ENCODE peak calls at places on chromosomes 11 and 22, in nine cellular contexts. O, V, U, K, Q, M, A, C and Y are unnamed samples.

GRCh38 chr22:44147821-44148574 is 32.7 kb upstream of the PARVG start:
- DNase-seq in O (no peak), V (no peak), U (no peak), K (no peak), Q (no peak), M (no peak), A (no peak), C (peak), Y (no peak)

GRCh38 chr22:42035256-42035655 is 35.4 kb downstream of the NAGA start:
- DNase-seq in O (no peak), V (no peak), U (no peak), K (no peak), Q (no peak), M (no peak), A (no peak), C (no peak), Y (no peak)

GRCh38 chr11:122167100-122167499 is 51.1 kb upstream of the BLID start:
- DNase-seq in O (peak), V (no peak), U (no peak), K (no peak), Q (no peak), M (no peak), A (no peak), C (peak), Y (peak)

GRCh38 chr11:110984147-110984546 is 261.4 kb upstream of the POU2AF2 start:
- DNase-seq in O (no peak), V (peak), U (no peak), K (no peak), Q (no peak), M (no peak), A (no peak), C (peak), Y (peak)

GRCh38 chr11:13289081-13289480 is 11.5 kb downstream of the BMAL1 start:
- DNase-seq in O (no peak), V (peak), U (no peak), K (no peak), Q (no peak), M (no peak), A (no peak), C (peak), Y (peak)

GRCh38 chr11:104163100-104164027 is 583 bp downstream of the PDGFD start:
- DNase-seq in O (no peak), V (no peak), U (no peak), K (no peak), Q (peak), M (peak), A (peak), C (peak), Y (peak)

GRCh38 chr22:34105461-34106062 is 185.3 kb upstream of the LARGE1 start:
- DNase-seq in O (no peak), V (no peak), U (peak), K (no peak), Q (no peak), M (peak), A (peak), C (no peak), Y (no peak)

GRCh38 chr11:27208846-27209245 is 154.2 kb downstream of the CCDC34 start:
- DNase-seq in O (no peak), V (no peak), U (no peak), K (no peak), Q (no peak), M (no peak), A (no peak), C (no peak), Y (no peak)

GRCh38 chr22:49333206-49333605 is 494.5 kb downstream of the BRD1 start:
- DNase-seq in O (no peak), V (no peak), U (no peak), K (peak), Q (no peak), M (no peak), A (no peak), C (no peak), Y (no peak)

GRCh38 chr22:44540756-44541670 is 43.0 kb upstream of the RTL6 start:
- DNase-seq in O (no peak), V (no peak), U (no peak), K (no peak), Q (no peak), M (no peak), A (no peak), C (no peak), Y (no peak)

GRCh38 chr11:1073261-1073724 is 1.4 kb upstream of the MUC2 start:
- DNase-seq in O (no peak), V (peak), U (peak), K (no peak), Q (peak), M (no peak), A (peak), C (peak), Y (peak)

GRCh38 chr11:64056213-64056785 is 20.6 kb downstream of the FLRT1 start:
- DNase-seq in O (no peak), V (no peak), U (no peak), K (no peak), Q (no peak), M (no peak), A (no peak), C (no peak), Y (no peak)

GRCh38 chr22:47055921-47056320 is 293.5 kb downstream of the TBC1D22A start:
- DNase-seq in O (no peak), V (no peak), U (no peak), K (no peak), Q (peak), M (no peak), A (no peak), C (no peak), Y (no peak)

GRCh38 chr11:838441-839279 is 3.7 kb downstream of the POLR2L start:
- DNase-seq in O (no peak), V (no peak), U (no peak), K (no peak), Q (no peak), M (no peak), A (no peak), C (no peak), Y (peak)

GRCh38 chr22:28922540-28923244 is 39.3 kb downstream of the ZNRF3 start:
- DNase-seq in O (no peak), V (no peak), U (no peak), K (no peak), Q (no peak), M (no peak), A (no peak), C (no peak), Y (no peak)

GRCh38 chr11:60852060-60852638 is 3.6 kb downstream of the PTGDR2 start:
- DNase-seq in O (no peak), V (no peak), U (no peak), K (no peak), Q (no peak), M (no peak), A (no peak), C (no peak), Y (no peak)
- H3K4me3 ChIP-seq in O (no peak), V (no peak), U (no peak), K (no peak), Q (no peak), M (no peak), A (no peak), C (no peak), Y (no peak)

GRCh38 chr22:25057013-25057881 is 104.7 kb downstream of the KIAA1671 start:
- DNase-seq in O (no peak), V (no peak), U (peak), K (no peak), Q (peak), M (no peak), A (peak), C (peak), Y (peak)
- TF ChIP-seq CTCF in O (peak), V (peak), U (peak), K (peak), Q (peak), M (peak), A (peak), C (peak), Y (peak)

GRCh38 chr11:124896821-124897391 is 759 bp downstream of the ROBO4 start:
- DNase-seq in O (no peak), V (no peak), U (peak), K (peak), Q (no peak), M (peak), A (no peak), C (no peak), Y (peak)
- H3K4me3 ChIP-seq in O (no peak), V (no peak), U (peak), K (peak), Q (peak), M (peak), A (no peak), C (no peak), Y (peak)

DNA sequence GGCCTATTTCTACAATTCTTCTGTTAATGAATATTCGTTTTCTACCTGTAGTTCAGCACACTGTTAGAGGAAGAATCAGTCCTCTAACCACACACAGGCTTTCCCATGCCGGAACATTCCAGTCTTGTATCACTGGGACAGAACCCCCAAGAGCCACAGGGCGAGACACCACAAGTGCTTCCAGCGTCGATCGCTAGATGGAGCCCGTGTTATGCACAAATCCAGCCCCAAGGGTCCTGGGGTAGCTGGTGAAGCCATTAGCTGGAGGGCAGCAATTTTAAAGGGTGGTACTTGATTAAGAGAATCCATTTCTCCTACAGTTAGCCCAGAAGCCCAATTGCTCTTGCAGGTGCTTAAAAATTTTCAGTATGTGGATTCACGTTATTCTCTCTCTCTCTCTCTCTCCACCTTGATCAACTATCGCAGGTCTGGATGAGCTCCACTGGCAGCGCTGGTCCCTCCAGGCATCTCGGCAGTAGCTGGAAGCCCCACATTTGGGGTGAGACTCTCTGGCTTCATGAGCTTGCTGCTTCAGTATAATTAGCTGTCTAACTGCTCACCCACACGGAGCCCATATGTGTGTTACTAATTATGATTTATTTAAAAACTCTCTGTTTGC is 148.2 kb upstream of the SNX19 start:
- DNase-seq in O (no peak), V (peak), U (no peak), K (no peak), Q (no peak), M (peak), A (peak), C (peak), Y (peak)
- TF ChIP-seq CTCF in O (peak), V (peak), U (peak), K (peak), Q (peak), M (peak), A (peak), C (peak), Y (peak)

GRCh38 chr11:66345316-66345649 is 379 bp upstream of the BRMS1 start:
- DNase-seq in O (no peak), V (no peak), U (no peak), K (no peak), Q (no peak), M (no peak), A (no peak), C (no peak), Y (no peak)

GRCh38 chr11:66343176-66343575 is 1.7 kb downstream of the BRMS1 start:
- DNase-seq in O (no peak), V (no peak), U (no peak), K (no peak), Q (peak), M (no peak), A (no peak), C (no peak), Y (no peak)

GRCh38 chr11:66347425-66348276 is at the start of gene B4GAT1:
- DNase-seq in O (peak), V (peak), U (peak), K (peak), Q (peak), M (peak), A (peak), C (peak), Y (peak)

GRCh38 chr11:66346476-66347424 is 679 bp downstream of the B4GAT1 start:
- DNase-seq in O (no peak), V (no peak), U (peak), K (no peak), Q (peak), M (peak), A (no peak), C (no peak), Y (no peak)

GRCh38 chr11:66344550-66345315 is at the start of gene BRMS1:
- DNase-seq in O (no peak), V (peak), U (peak), K (peak), Q (peak), M (peak), A (peak), C (peak), Y (peak)
- H3K4me3 ChIP-seq in O (peak), V (peak), U (peak), K (peak), Q (peak), M (peak), A (peak), C (peak), Y (peak)

GRCh38 chr22:22552630-22553029 is 6.4 kb downstream of the PRAME start:
- DNase-seq in O (no peak), V (no peak), U (no peak), K (no peak), Q (no peak), M (no peak), A (no peak), C (no peak), Y (no peak)
- TF ChIP-seq CTCF in O (no peak), V (no peak), U (no peak), K (no peak), Q (no peak), M (no peak), A (no peak), C (no peak), Y (no peak)

DNA sequence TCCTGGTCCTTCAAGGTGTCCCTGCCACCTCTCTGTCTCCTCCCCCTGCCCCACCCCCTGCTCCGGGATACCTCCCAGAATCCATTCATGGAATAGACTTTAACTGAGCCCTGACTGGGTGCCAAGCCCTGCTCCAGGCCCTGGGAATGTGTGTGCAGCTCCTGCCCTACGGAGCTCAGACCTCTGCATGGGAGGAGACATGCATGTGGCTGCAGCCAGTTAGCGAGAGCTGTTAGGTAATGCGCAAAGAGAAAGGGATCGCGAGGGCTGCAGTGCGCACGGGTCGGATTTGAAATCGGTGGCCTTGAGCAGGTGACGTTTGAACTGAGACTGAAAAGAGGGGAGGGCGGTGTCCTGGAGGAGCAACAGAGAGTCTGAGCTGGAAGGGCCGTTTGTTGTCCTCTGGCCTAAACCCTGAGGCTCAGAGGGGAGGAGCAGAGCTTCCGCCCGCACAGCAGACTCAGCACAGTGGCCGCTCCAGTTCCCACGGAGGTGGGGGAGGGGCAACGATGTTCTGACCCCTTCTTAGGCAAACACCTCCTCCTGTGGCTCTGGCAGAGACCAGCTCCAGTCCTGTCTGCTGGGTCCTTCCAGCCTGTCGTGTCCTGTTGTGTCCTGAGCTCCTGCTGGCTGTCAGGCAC is 19.8 kb upstream of the LRRC10B start:
- DNase-seq in O (no peak), V (no peak), U (peak), K (no peak), Q (no peak), M (peak), A (peak), C (peak), Y (peak)
- H3K4me3 ChIP-seq in O (no peak), V (no peak), U (no peak), K (peak), Q (no peak), M (no peak), A (no peak), C (peak), Y (no peak)

GRCh38 chr11:65477271-65478029 is 21.4 kb upstream of the MALAT1 start:
- DNase-seq in O (no peak), V (no peak), U (peak), K (peak), Q (peak), M (peak), A (peak), C (peak), Y (peak)

GRCh38 chr11:65476632-65477270 is 22.1 kb upstream of the MALAT1 start:
- DNase-seq in O (no peak), V (no peak), U (peak), K (no peak), Q (no peak), M (no peak), A (no peak), C (peak), Y (peak)

GRCh38 chr11:65479184-65480145 is 19.4 kb upstream of the MALAT1 start:
- DNase-seq in O (no peak), V (no peak), U (peak), K (peak), Q (no peak), M (peak), A (peak), C (peak), Y (peak)

GRCh38 chr11:65482306-65482850 is 16.5 kb upstream of the MALAT1 start:
- DNase-seq in O (no peak), V (no peak), U (no peak), K (no peak), Q (no peak), M (no peak), A (no peak), C (no peak), Y (no peak)

DNA sequence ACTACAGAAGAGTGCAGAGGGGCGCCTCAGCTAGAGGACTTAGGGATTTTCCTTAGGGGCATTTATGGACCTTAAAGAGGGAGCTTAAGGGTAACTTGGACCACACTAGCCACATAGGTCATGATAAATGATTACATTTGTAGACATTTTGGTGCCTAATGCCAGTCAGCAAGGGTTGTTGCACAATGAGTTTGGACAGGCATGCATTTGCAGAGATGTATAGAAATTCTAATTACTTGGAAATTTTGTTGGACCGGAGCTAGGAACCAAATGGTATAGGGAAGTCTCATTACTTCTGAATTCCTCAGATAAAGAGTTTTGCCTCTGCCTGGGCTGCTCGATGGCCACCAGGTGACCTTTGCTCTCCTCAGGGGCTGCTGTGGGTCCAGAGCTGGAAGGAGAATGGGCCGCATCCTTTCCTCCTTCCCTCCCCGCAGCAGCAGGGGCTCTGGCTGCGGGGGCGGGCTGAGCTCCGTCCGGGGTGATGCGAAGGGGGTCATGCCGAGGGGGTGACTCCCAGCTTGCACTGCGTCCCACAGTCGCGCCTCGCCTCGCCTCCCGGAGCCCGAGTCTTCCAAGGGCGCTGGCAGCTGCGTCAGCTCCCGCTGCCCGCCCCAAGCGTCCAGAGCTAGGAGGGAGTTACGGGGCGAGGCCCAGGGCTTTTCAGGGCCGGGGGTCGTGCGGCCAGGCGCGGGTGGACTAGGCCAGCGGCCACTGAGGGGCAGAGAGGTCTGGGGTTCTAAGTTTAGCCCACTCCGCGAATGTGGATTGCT is 20.2 kb upstream of the MALAT1 start:
- DNase-seq in O (no peak), V (no peak), U (peak), K (peak), Q (peak), M (peak), A (peak), C (peak), Y (peak)
- TF ChIP-seq CTCF in O (no peak), V (no peak), U (no peak), K (no peak), Q (no peak), M (no peak), A (no peak), C (no peak), Y (no peak)

DNA sequence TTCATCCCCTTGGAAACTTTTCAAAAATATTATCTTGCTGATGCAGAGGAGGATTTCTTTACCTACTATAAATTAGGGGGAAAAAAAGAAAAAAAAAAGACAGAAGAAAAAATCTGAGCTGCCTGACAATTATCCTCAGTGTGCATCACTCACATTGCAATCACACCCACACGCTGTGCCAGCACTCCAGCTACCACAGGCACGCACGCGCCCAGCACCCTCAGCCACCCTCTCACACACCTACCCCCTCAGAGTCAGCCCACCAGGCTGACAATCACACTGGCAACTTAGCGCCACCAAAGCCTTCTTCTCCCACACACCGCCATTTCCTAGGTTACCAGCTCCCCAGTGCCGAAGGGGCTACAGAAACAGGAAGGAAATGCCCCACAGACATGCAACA is 236.1 kb downstream of the KCNA4 start:
- DNase-seq in O (no peak), V (no peak), U (no peak), K (no peak), Q (no peak), M (peak), A (no peak), C (no peak), Y (no peak)
- H3K4me3 ChIP-seq in O (no peak), V (no peak), U (no peak), K (no peak), Q (no peak), M (no peak), A (no peak), C (no peak), Y (no peak)